ENCODE peak calls at places on chromosome 19, in four cellular contexts. P, L, N and W are unnamed samples.

GRCh38 chr19:310141-310651 is 19.0 kb upstream of the PLPP2 start:
- DNase-seq in P (no peak), L (no peak), N (peak; percentile 63), W (no peak)

GRCh38 chr19:8361921-8362793 is 1.8 kb upstream of the ANGPTL4 start:
- DNase-seq in P (peak; percentile 97), L (peak; percentile 100), N (peak; percentile 98), W (no peak)

GRCh38 chr19:18590273-18591272 is 2.0 kb downstream of the REX1BD start:
- DNase-seq in P (peak; percentile 62), L (no peak), N (no peak), W (peak; percentile 99)

GRCh38 chr19:50155520-50156109 is 7.5 kb downstream of the IZUMO2 start:
- DNase-seq in P (no peak), L (no peak), N (no peak), W (no peak)

GRCh38 chr19:15323496-15324235 is 8.7 kb downstream of the BRD4 start:
- DNase-seq in P (peak; percentile 64), L (no peak), N (peak; percentile 79), W (no peak)

GRCh38 chr19:35088514-35088913 is 27.1 kb upstream of the FXYD3 start:
- DNase-seq in P (no peak), L (peak; percentile 55), N (no peak), W (no peak)

GRCh38 chr19:47480658-47481057 is 3.4 kb downstream of the KPTN start:
- DNase-seq in P (no peak), L (no peak), N (no peak), W (no peak)

GRCh38 chr19:343941-344624 is 513 bp downstream of the MIER2 start:
- DNase-seq in P (no peak), L (no peak), N (peak; percentile 79), W (no peak)

GRCh38 chr19:2488405-2488941 is 12.5 kb downstream of the GADD45B start:
- DNase-seq in P (no peak), L (no peak), N (no peak), W (no peak)

GRCh38 chr19:33374406-33374703 is 846 bp downstream of the CEBPG start:
- DNase-seq in P (no peak), L (peak; percentile 13), N (no peak), W (no peak)

GRCh38 chr19:2223959-2224358 is 12.2 kb downstream of the PLEKHJ1 start:
- DNase-seq in P (no peak), L (no peak), N (no peak), W (no peak)

GRCh38 chr19:3403489-3404323 is 37.3 kb downstream of the NFIC start:
- DNase-seq in P (peak; percentile 92), L (no peak), N (peak; percentile 97), W (no peak)

GRCh38 chr19:29277107-29277506 is 64.2 kb upstream of the UQCRFS1 start:
- DNase-seq in P (no peak), L (no peak), N (no peak), W (peak; percentile 33)

GRCh38 chr19:34145741-34146202 is 26.5 kb upstream of the LSM14A start:
- DNase-seq in P (peak; percentile 33), L (peak; percentile 64), N (no peak), W (peak; percentile 47)

GRCh38 chr19:906480-906879 is 6.5 kb downstream of the R3HDM4 start:
- DNase-seq in P (no peak), L (no peak), N (no peak), W (no peak)

GRCh38 chr19:50258918-50259372 is 55.5 kb downstream of the MYH14 start:
- DNase-seq in P (no peak), L (peak; percentile 21), N (no peak), W (no peak)

GRCh38 chr19:2608602-2608922 is 93.9 kb downstream of the GNG7 start:
- DNase-seq in P (no peak), L (no peak), N (no peak), W (no peak)

GRCh38 chr19:33390120-33390907 is 16.8 kb downstream of the CEBPG start:
- DNase-seq in P (peak; percentile 78), L (no peak), N (peak; percentile 84), W (no peak)

GRCh38 chr19:3479819-3480215 is 508 bp downstream of the SMIM24 start:
- DNase-seq in P (no peak), L (no peak), N (no peak), W (no peak)

GRCh38 chr19:36528921-36529518 is 949 bp upstream of the ZNF260 start:
- DNase-seq in P (no peak), L (no peak), N (no peak), W (no peak)

GRCh38 chr19:18488838-18489626 is 32.8 kb downstream of the ELL start:
- DNase-seq in P (no peak), L (peak; percentile 30), N (no peak), W (no peak)

GRCh38 chr19:51065221-51065960 is 499 bp upstream of the KLK13 start:
- DNase-seq in P (no peak), L (no peak), N (no peak), W (no peak)

GRCh38 chr19:33240181-33240771 is 14.6 kb upstream of the SLC7A10 start:
- DNase-seq in P (no peak), L (no peak), N (no peak), W (no peak)

GRCh38 chr19:48501446-48501960 is 10.1 kb downstream of the LMTK3 start:
- DNase-seq in P (no peak), L (peak; percentile 88), N (no peak), W (peak; percentile 96)

GRCh38 chr19:14561832-14562351 is 10.0 kb downstream of the NDUFB7 start:
- DNase-seq in P (peak; percentile 41), L (no peak), N (peak; percentile 84), W (no peak)

GRCh38 chr19:3898426-3898825 is 17.9 kb downstream of the ATCAY start:
- DNase-seq in P (no peak), L (no peak), N (no peak), W (no peak)

GRCh38 chr19:28841531-28841930 is 371.4 kb downstream of the UQCRFS1 start:
- DNase-seq in P (no peak), L (no peak), N (no peak), W (no peak)

GRCh38 chr19:42030605-42031004 is 36.6 kb upstream of the ATP1A3 start:
- DNase-seq in P (no peak), L (no peak), N (no peak), W (no peak)

GRCh38 chr19:36182612-36183454 is 30.6 kb upstream of the COX7A1 start:
- DNase-seq in P (no peak), L (peak; percentile 12), N (no peak), W (no peak)

GRCh38 chr19:41206456-41206855 is 12.6 kb upstream of the AXL start:
- DNase-seq in P (no peak), L (no peak), N (no peak), W (no peak)

GRCh38 chr19:48844472-48844871 is 8.2 kb upstream of the HSD17B14 start:
- DNase-seq in P (no peak), L (peak; percentile 39), N (no peak), W (no peak)

GRCh38 chr19:35368378-35368777 is 2.5 kb upstream of the GPR42 start:
- DNase-seq in P (no peak), L (no peak), N (no peak), W (no peak)

DNA sequence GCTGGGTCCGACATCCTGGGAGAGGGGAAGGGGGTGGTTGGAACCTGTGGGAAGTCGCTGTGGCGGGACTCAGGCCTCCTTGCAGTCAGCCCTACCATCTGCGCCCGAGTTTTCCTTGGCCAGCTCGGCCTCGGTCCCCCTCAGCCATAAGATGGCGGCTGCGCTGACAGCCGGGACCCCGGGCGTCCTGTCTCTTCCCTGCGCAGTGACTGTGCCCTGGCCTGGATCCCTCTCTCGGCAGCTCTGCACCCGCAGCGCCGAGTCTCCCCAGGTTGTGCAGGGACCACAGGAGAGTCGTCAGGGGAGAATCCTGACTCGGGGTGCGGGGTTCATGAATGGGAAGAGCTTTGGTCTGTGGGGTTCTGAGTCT is 345 bp downstream of the ZNF257 start:
- DNase-seq in P (no peak), L (no peak), N (no peak), W (no peak)
- H3K9me3 ChIP-seq in P (no peaks in the 10 kb centered on the region), L (peaks cover 18% of the 10 kb centered on the region), N (no peaks in the 10 kb centered on the region), W (peaks cover 2% of the 10 kb centered on the region)

GRCh38 chr19:10655457-10656312 is 1.5 kb downstream of the ILF3 start:
- DNase-seq in P (no peak), L (peak; percentile 39), N (no peak), W (no peak)

GRCh38 chr19:10661946-10662345 is 7.8 kb downstream of the ILF3 start:
- DNase-seq in P (no peak), L (no peak), N (no peak), W (no peak)

GRCh38 chr19:10654610-10655456 is 687 bp downstream of the ILF3 start:
- DNase-seq in P (peak; percentile 40), L (peak; percentile 59), N (peak; percentile 89), W (peak; percentile 58)

GRCh38 chr19:10662384-10663251 is 8.5 kb downstream of the ILF3 start:
- DNase-seq in P (no peak), L (no peak), N (no peak), W (no peak)

GRCh38 chr19:10660346-10660745 is 6.2 kb downstream of the ILF3 start:
- DNase-seq in P (no peak), L (peak; percentile 41), N (no peak), W (no peak)
- H3K36me3 ChIP-seq in P (no peaks in the 10 kb centered on the region), L (peaks cover 57% of the 10 kb centered on the region), N (no peaks in the 10 kb centered on the region), W (peaks cover 9% of the 10 kb centered on the region)

DNA sequence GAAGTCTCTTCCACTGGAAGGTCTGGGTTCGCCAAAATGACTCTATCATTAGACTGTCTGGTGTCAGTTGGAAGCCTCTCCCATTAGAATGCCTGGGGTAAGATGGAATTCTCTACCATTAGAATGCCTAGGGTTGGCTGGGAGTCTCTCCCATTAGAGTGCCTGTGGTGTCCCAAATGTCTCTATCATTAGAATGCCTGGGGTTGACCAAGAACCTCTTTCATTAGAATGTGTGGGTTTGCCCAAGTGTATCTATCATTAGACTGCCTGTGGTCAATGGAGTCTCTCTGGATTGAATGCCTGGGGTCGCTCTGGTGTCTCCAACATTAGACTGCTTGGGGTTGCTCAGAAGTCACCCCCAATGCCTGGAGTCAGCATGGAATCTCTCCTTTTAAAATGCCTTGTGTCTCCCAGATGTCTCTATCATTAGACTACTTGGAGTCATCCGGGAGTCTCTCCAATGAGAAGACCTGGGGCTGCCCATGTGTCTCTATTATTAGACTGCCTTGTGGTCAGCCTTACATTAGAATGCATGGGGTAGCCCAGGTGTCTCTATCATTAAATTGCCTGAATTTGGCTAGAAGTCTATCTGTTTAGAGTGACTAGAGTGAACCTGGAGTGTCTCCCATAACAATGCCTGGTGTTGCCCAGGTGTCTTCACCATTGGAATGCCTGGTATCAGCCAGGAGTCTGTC is 1518.4 kb downstream of the UQCRFS1 start:
- DNase-seq in P (no peak), L (no peak), N (no peak), W (no peak)
- H3K9me3 ChIP-seq in P (peaks cover 53% of the 10 kb centered on the region), L (no peaks in the 10 kb centered on the region), N (peaks cover 15% of the 10 kb centered on the region), W (peaks cover 9% of the 10 kb centered on the region)

DNA sequence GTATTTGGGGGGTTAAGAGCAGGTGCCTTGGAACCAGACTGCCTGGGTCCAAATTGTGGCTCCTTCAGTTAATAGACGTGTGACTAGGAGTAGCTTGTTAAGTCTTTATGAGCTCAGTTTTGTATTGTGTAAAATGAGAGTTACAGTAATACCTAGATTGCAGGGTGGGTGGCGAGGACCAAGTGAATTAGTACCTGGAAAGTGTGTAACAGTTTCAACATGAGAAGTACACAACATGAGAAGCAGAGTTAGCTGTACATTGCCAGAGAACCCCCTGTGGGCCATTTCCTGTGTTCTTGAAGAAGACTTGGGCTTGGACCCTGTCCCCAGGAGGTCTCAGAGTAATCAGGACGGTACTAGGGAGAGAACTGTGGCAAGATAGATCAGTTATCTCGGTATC is 36.8 kb downstream of the PPP2R1A start:
- DNase-seq in P (no peak), L (no peak), N (no peak), W (no peak)
- H3K36me3 ChIP-seq in P (peaks cover 84% of the 10 kb centered on the region), L (peaks cover 73% of the 10 kb centered on the region), N (peaks cover 13% of the 10 kb centered on the region), W (peaks cover 39% of the 10 kb centered on the region)

GRCh38 chr19:54608205-54608604 is 14.8 kb downstream of the LILRA1 start:
- DNase-seq in P (no peak), L (no peak), N (no peak), W (no peak)
- H3K9me3 ChIP-seq in P (no peaks in the 10 kb centered on the region), L (no peaks in the 10 kb centered on the region), N (peaks cover 2% of the 10 kb centered on the region), W (peaks cover 23% of the 10 kb centered on the region)